ENCODE peak calls at places on chromosomes 12 and 14, in five cellular contexts. T is Calu3, V is HepG2, R is sigmoid colon, O is fibroblast of mammary gland. N is an unnamed sample.

GRCh38 chr12:31029916-31030562 is 43.6 kb upstream of the DDX11 start:
- DNase-seq in V (no peak), O (no peak), R (no peak), T (no peak), N (no peak)

GRCh38 chr14:45715946-45716345 is 462.9 kb upstream of the MIS18BP1 start:
- DNase-seq in O (no peak), V (no peak), R (no peak), T (no peak), N (no peak)

GRCh38 chr12:19186722-19187661 is 57.5 kb downstream of the PLEKHA5 start:
- DNase-seq in T (peak; percentile 17), O (peak; percentile 75), V (peak; percentile 45), R (no peak), N (no peak)

GRCh38 chr12:53201170-53201541 is 5.9 kb downstream of the ITGB7 start:
- DNase-seq in V (no peak), T (no peak), O (no peak), R (no peak), N (no peak)

GRCh38 chr12:130929363-130929762 is 24.3 kb upstream of the ADGRD1 start:
- DNase-seq in O (no peak), T (no peak), V (no peak), R (no peak), N (no peak)

GRCh38 chr12:29889737-29890136 is 106.0 kb upstream of the TMTC1 start:
- DNase-seq in T (peak; percentile 19), V (peak; percentile 4), O (peak; percentile 77), R (peak; percentile 67), N (peak; percentile 57)

GRCh38 chr12:15700595-15700994 is 88.6 kb downstream of the EPS8 start:
- DNase-seq in V (no peak), O (peak; percentile 96), T (peak; percentile 23), R (no peak), N (no peak)

GRCh38 chr12:93176166-93176565 is 201.6 kb upstream of the NUDT4 start:
- DNase-seq in V (no peak), R (no peak), O (peak; percentile 73), T (no peak), N (no peak)

GRCh38 chr14:73472182-73473114 is 14.1 kb upstream of the NUMB start:
- DNase-seq in O (peak; percentile 86), V (peak; percentile 64), T (peak; percentile 25), R (no peak), N (no peak)

GRCh38 chr12:123895477-123895876 is 77.2 kb downstream of the CCDC92 start:
- DNase-seq in O (no peak), V (peak; percentile 78), T (no peak), R (peak; percentile 14), N (no peak)

DNA sequence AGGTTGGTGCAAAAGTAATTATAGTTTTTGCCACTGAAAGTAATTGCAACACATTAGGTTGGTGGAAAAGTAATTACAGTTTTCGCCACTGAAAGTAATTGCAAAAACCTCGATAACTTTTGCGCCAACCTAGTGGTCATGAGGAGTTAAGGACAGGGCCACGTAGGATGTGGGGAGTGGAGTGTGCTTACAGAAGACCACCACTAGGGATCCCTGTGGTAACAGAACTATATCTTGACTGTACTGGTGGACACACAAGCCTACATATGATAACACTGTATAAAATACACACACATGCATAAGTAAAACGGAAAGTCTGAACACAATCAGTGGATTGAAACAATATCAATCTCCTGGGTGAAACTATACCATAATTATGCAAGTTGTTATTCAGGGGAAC is 187.4 kb upstream of the ABCD2 start:
- DNase-seq in T (no peak), O (peak; percentile 30), R (no peak), V (peak; percentile 45), N (peak; percentile 18)
- TF ChIP-seq CTCF in T (peak; percentile 26), O (peak; percentile 32), R (no peak), V (peak; percentile 54), N (peak; percentile 79)

DNA sequence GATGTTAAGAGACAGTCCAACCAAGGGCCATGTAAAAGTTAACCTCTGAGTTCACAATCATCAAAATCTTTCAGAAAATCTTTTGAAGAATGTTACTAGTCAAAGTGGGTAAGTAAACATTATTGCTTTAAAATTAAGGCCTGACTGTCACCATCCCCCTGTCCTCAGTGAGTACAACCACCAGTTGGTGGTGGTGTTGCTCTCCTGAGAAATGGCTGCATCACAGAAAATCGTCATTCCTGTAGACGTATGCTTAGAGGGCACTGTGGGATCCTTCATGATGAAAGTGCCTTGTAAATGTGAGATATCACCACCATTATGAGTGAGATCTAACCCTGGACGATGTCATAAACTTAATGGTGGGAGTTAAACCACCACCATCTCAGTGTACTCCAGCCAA is 451.2 kb downstream of the RPS29 start:
- DNase-seq in T (no peak), R (no peak), V (no peak), O (no peak), N (no peak)
- TF ChIP-seq CTCF in T (no peak), R (no peak), V (no peak), O (no peak), N (no peak)

DNA sequence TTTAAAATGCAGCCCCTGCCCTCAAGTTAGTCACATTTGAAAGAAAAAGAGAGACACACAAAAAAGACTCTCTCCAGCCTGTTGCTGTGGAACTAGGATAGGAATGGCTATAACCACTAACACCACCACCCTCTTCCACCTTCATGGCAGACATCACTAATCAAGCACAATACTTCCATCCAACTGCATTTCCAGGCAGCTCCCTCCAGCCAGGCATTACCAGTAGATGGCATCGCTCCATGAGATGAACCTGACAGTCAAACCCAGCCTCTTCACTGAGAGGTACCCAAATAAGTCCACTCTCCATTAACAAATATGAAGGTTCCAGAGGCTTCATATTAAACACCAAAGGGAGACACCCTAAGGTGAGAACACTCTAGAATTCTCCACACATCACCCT is 24.4 kb downstream of the SLC8B1 start:
- DNase-seq in O (peak; percentile 28), R (no peak), T (peak; percentile 25), V (peak; percentile 15), N (no peak)
- TF ChIP-seq CTCF in O (peak; percentile 12), R (no peak), T (peak; percentile 20), V (peak; percentile 52), N (no peak)

DNA sequence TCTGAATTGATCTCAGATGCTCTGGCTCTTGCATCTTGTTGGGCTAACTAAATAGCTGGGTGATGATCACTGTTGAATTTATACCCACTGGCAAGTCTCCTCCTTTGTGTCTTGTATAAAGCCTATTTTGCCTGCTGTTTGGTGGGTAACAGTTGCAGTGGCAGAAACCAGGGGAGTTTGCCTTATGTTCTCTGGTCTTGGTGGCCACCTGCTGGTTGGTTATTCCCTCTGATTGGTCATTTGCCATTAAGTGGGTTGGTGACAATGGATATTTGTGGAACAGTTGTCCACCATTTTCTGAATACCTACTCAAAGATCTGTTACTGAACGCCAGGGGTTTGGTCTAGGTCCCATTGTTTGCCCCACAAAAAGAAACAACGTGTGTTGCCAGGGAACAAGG is 52.1 kb downstream of the AVPR1A start:
- DNase-seq in T (peak; percentile 47), O (no peak), R (no peak), V (peak; percentile 16), N (peak; percentile 25)
- TF ChIP-seq CTCF in T (no peak), O (no peak), R (no peak), V (peak; percentile 55), N (peak; percentile 41)

DNA sequence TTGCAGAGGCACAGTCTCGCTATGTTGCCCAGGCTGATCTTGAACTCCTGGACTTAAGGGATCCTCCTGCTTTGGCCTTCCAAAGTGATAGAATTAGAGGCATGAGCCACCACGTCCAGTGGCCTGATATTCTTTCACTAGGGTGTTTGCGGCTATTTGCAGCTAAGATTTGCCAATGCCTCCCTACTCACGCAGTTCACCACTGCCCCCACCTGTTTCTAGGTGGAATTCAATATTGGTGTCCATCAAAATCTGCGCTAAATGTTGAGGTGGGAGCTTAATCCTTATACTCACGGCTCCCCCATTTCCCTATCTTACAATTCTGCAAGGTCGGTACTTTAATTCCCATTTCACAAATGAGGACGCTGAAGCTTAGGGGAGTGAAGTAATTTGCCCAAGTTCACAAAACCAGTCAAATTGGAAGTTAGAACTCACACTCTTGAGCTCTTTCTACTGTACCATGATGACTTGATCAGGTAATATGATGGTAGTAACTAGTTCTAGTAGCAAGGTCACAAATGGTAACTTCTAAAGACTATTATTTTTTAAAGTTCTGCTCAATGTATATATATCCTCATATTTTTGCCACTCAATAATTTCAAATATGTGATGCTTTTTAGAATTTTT is 22.1 kb upstream of the LRRC9 start:
- DNase-seq in V (peak; percentile 30), T (peak; percentile 42), O (peak; percentile 25), R (no peak), N (peak; percentile 53)
- TF ChIP-seq CTCF in V (peak; percentile 79), T (peak; percentile 21), O (peak; percentile 48), R (no peak), N (peak; percentile 55)

N was measured in endothelial cell.